ENCODE peak calls at places on chromosomes 16 and 17, in five cellular contexts. D is A172, X is cardiac muscle cell, E is glutamatergic neuron, W is NCI-H460. A is an unnamed sample.

GRCh38 chr17:80678621-80679020 is 134.0 kb downstream of the RPTOR start:
- DNase-seq in E (no peak), D (peak; percentile 84), W (no peak), X (peak; percentile 56), A (no peak)

GRCh38 chr17:49494937-49495841 is at the start of gene NGFR:
- DNase-seq in E (peak; percentile 71), X (peak; percentile 38), W (peak; percentile 28), D (no peak), A (no peak)

GRCh38 chr16:2467301-2468141 is 3.6 kb upstream of the NTN3 start:
- DNase-seq in D (peak; percentile 70), E (peak; percentile 58), W (peak; percentile 49), X (peak; percentile 76), A (no peak)

GRCh38 chr16:85602402-85602801 is 10.7 kb upstream of the GSE1 start:
- DNase-seq in X (no peak), E (no peak), D (peak; percentile 18), W (no peak), A (no peak)

GRCh38 chr17:66255112-66255511 is 25.9 kb upstream of the APOH start:
- DNase-seq in D (peak; percentile 73), W (peak; percentile 74), X (peak; percentile 88), E (no peak), A (peak; percentile 52)

GRCh38 chr16:2090819-2091721 is 43.3 kb downstream of the TSC2 start:
- DNase-seq in W (peak; percentile 77), X (peak; percentile 55), D (no peak), E (peak; percentile 85), A (peak; percentile 83)

GRCh38 chr17:74276051-74276476 is 2.0 kb downstream of the DNAI2 start:
- DNase-seq in D (no peak), E (no peak), W (no peak), X (peak; percentile 87), A (no peak)

GRCh38 chr16:50581830-50582229 is 33.6 kb downstream of the NKD1 start:
- DNase-seq in E (no peak), W (no peak), D (no peak), X (no peak), A (no peak)

GRCh38 chr16:66399930-66400329 is 27.2 kb upstream of the BEAN1 start:
- DNase-seq in E (peak; percentile 71), D (no peak), X (peak; percentile 77), W (no peak), A (no peak)

GRCh38 chr16:72174726-72175125 is 2.8 kb upstream of the PMFBP1 start:
- DNase-seq in X (no peak), E (no peak), D (no peak), W (no peak), A (no peak)

GRCh38 chr17:76458580-76459490 is 5.9 kb upstream of the UBE2O start:
- DNase-seq in W (peak; percentile 58), D (peak; percentile 40), E (peak; percentile 76), X (peak; percentile 69), A (no peak)

A was measured in ureter.